ENCODE peak calls at places on chromosomes 12 and 14, in six cellular contexts. W, J, N, T, F and K are unnamed samples.
A peak's percentile ranks its signal among the peaks of the same experiment; 100 is the strongest.

GRCh38 chr12:68578765-68579164 is 31.9 kb upstream of the RAP1B start:
- DNase-seq in F (no peak), J (no peak), W (no peak), T (no peak), N (no peak), K (no peak)

GRCh38 chr14:61860294-61860918 is 98.2 kb downstream of the SNAPC1 start:
- DNase-seq in W (peak; percentile 31), J (no peak), N (peak; percentile 59), F (peak; percentile 40), T (no peak), K (no peak)

GRCh38 chr14:21069388-21070082 is 569 bp upstream of the ARHGEF40 start:
- DNase-seq in N (peak; percentile 65), F (no peak), T (peak; percentile 81), J (no peak), W (peak; percentile 76), K (no peak)

GRCh38 chr12:3148366-3149000 is 71.3 kb downstream of the TSPAN9 start:
- DNase-seq in T (peak; percentile 74), J (no peak), F (no peak), N (no peak), W (peak; percentile 48), K (no peak)

GRCh38 chr12:60847281-60847680 is 1251.5 kb downstream of the SLC16A7 start:
- DNase-seq in N (no peak), W (no peak), T (no peak), F (no peak), J (no peak), K (no peak)

GRCh38 chr12:104219908-104220404 is 4.4 kb downstream of the TXNRD1 start:
- DNase-seq in T (no peak), F (peak; percentile 53), J (no peak), N (peak; percentile 40), W (no peak), K (no peak)

GRCh38 chr12:48882325-48882687 is 16.6 kb upstream of the RND1 start:
- DNase-seq in N (peak; percentile 21), T (no peak), F (no peak), J (peak; percentile 61), W (peak; percentile 34), K (no peak)

GRCh38 chr14:68925373-68925772 is 53.7 kb downstream of the ACTN1 start:
- DNase-seq in F (no peak), W (no peak), J (no peak), N (no peak), T (no peak), K (no peak)

GRCh38 chr14:37027188-37027824 is 145.1 kb downstream of the SLC25A21 start:
- DNase-seq in N (no peak), F (no peak), W (no peak), T (no peak), J (no peak), K (no peak)

GRCh38 chr14:100592461-100592871 is 5.2 kb upstream of the BEGAIN start:
- DNase-seq in F (no peak), J (no peak), N (no peak), W (peak; percentile 5), T (peak; percentile 69), K (no peak)

GRCh38 chr14:100576091-100577085 is 10.8 kb downstream of the BEGAIN start:
- DNase-seq in T (peak; percentile 70), W (peak; percentile 6), F (no peak), J (no peak), N (no peak), K (no peak)

GRCh38 chr14:19947413-19948090 is 16.8 kb downstream of the OR4K1 start:
- DNase-seq in J (no peak), T (no peak), N (no peak), F (no peak), W (no peak), K (no peak)

GRCh38 chr12:16112626-16113560 is 164.6 kb downstream of the SLC15A5 start:
- DNase-seq in F (no peak), T (no peak), J (no peak), N (no peak), W (no peak), K (no peak)

GRCh38 chr14:100577321-100577985 is 9.8 kb downstream of the BEGAIN start:
- DNase-seq in W (peak; percentile 8), T (peak; percentile 59), J (no peak), N (no peak), F (no peak), K (no peak)

GRCh38 chr12:118591-118990 is 52.0 kb downstream of the IQSEC3 start:
- DNase-seq in W (no peak), F (no peak), J (no peak), N (no peak), T (peak; percentile 54), K (no peak)

GRCh38 chr12:31035944-31036665 is 37.6 kb upstream of the DDX11 start:
- DNase-seq in F (no peak), J (no peak), W (no peak), T (no peak), N (no peak), K (no peak)

GRCh38 chr12:46354111-46354798 is 18.3 kb downstream of the SLC38A2 start:
- DNase-seq in W (no peak), J (no peak), F (no peak), T (no peak), N (no peak), K (no peak)

GRCh38 chr14:25110101-25110500 is 60.2 kb upstream of the STXBP6 start:
- DNase-seq in J (no peak), F (no peak), N (no peak), T (no peak), W (no peak), K (no peak)

GRCh38 chr14:70188608-70189540 is at the start of gene SLC8A3:
- DNase-seq in J (no peak), T (peak; percentile 74), W (peak; percentile 23), F (peak; percentile 22), N (peak; percentile 33), K (no peak)

GRCh38 chr12:70644836-70645235 is 7.6 kb upstream of the PTPRB start:
- DNase-seq in W (no peak), T (no peak), N (no peak), J (no peak), F (no peak), K (no peak)

GRCh38 chr12:70643927-70644326 is 6.7 kb upstream of the PTPRB start:
- DNase-seq in J (no peak), W (no peak), N (no peak), T (no peak), F (no peak), K (no peak)

GRCh38 chr12:70646850-70647249 is 9.6 kb upstream of the PTPRB start:
- DNase-seq in N (no peak), J (no peak), W (no peak), T (no peak), F (no peak), K (no peak)

GRCh38 chr12:70648191-70648590 is 11.0 kb upstream of the PTPRB start:
- DNase-seq in T (no peak), W (no peak), N (no peak), F (no peak), J (no peak), K (no peak)

DNA sequence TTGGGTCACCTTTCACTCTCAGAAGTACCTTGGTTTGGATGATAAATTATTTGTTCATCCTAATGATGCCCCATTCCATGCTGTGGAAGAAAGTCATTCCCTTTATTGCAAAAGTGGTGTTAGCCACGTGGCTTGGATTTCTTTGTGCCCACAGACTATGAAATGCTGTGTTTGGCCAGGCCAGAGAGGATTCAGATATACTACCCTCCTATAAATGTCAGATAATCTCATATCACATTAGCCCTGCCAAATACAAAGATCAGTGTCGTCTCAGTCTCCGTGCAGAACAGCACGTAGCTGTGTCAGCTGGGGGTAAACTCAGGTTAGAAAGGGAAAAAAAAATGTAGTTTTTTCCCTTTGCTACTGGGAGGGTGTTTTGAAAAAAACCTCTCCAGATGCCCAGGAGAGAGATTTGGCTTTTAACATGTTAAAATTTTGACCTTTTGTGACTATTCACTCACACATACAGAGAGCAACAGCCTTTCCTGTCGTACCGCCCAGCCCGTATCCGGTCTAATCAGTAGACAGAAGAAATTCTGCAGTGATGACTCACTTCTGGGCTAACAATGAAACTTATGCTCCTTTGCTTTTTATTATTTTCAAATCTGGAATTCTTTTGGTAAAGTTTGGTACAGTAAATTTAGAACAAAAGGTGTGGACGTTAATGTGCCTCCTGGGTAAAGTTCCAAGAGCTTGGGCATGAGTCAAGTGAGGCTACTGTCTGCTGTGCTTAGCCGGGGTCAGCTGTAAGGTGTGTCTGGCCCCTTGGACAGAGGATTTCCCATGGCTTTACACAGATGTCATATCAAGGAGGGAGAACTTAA is 8.5 kb upstream of the PTPRB start:
- DNase-seq in T (peak; percentile 75), N (peak; percentile 50), J (peak; percentile 83), F (peak; percentile 50), W (peak; percentile 77), K (no peak)
- H3K27ac ChIP-seq in T (no peak overlapping the region), N (peak overlapping the region; percentile 74), J (peak overlapping the region; percentile 3), F (peak overlapping the region; percentile 35), W (peak overlapping the region; percentile 83), K (no peak overlapping the region)

GRCh38 chr14:96145116-96145864 is 59.3 kb upstream of the BDKRB2 start:
- DNase-seq in W (no peak), T (no peak), F (no peak), J (no peak), N (no peak), K (no peak)
- H3K4me3 ChIP-seq in W (no peak overlapping the region), T (no peak overlapping the region), F (no peak overlapping the region), J (no peak overlapping the region), N (no peak overlapping the region), K (no peak overlapping the region)

GRCh38 chr12:122862110-122862634 is 26.9 kb downstream of the HIP1R start:
- DNase-seq in W (peak; percentile 12), J (no peak), N (no peak), F (no peak), T (peak; percentile 69), K (no peak)

GRCh38 chr12:122860052-122860853 is 25.0 kb downstream of the HIP1R start:
- DNase-seq in N (peak; percentile 87), W (peak; percentile 88), F (peak; percentile 89), J (peak; percentile 88), T (peak; percentile 96), K (peak; percentile 89)

GRCh38 chr12:122860854-122861585 is 25.8 kb downstream of the HIP1R start:
- DNase-seq in J (no peak), F (no peak), N (no peak), W (peak; percentile 23), T (peak; percentile 72), K (no peak)

GRCh38 chr12:122862872-122863701 is 27.8 kb downstream of the HIP1R start:
- DNase-seq in F (peak; percentile 91), N (peak; percentile 58), W (peak; percentile 13), J (no peak), T (peak; percentile 65), K (no peak)

DNA sequence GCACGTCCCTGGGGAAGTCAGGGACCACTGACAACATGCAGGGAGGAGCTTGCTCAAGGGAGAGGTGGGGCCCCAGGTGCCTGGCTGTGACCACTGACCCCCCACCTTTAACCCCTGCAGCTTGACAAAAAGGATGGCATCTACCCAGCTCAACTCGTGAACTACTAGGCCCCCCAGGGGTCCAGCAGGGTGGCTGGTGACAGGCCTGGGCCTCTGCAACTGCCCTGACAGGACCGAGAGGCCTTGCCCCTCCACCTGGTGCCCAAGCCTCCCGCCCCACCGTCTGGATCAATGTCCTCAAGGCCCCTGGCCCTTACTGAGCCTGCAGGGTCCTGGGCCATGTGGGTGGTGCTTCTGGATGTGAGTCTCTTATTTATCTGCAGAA is 26.3 kb downstream of the HIP1R start:
- DNase-seq in N (no peak), T (peak; percentile 74), F (no peak), W (peak; percentile 8), J (no peak), K (no peak)
- H3K27ac ChIP-seq in N (peak overlapping the region; percentile 54), T (no peak overlapping the region), F (peak overlapping the region; percentile 68), W (no peak overlapping the region), J (peak overlapping the region; percentile 62), K (no peak overlapping the region)

DNA sequence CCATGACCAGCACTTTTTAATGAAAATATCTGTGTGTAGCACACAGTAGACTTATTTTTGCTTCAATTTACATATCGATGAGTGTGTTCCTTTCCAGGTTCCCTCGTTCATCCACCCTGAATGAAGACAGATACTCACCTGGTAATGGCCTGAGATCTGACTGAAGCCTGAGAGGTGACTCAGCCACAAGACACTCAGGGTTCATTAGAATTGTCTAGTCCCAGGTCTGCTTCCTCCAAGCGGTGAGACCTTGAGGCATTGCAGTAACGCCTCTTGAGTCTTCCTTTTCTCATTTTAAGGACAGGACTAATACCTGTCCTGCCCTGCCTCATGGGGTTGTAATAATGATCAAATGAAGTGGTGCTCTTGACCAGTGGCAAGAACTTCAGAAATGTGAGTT is 11.5 kb upstream of the KCNK13 start:
- DNase-seq in T (no peak), F (no peak), W (no peak), J (no peak), N (no peak), K (no peak)
- H3K4me3 ChIP-seq in T (no peak overlapping the region), F (no peak overlapping the region), W (no peak overlapping the region), J (no peak overlapping the region), N (no peak overlapping the region), K (no peak overlapping the region)